ENCODE peak calls at places on chromosome 7, in eight cellular contexts. E is WTC11; Y is IMR-90; K is mammary epithelial cell; I is stomach; M is central memory CD4-positive, alpha-beta T cell; T is activated naive CD8-positive, alpha-beta T cell treated with anti-CD3 and anti-CD28 coated beads, Interleukin-2, amount 50 U/mL, for 16 hours; X is HFF-Myc. L is an unnamed sample.

GRCh38 chr7:69840248-69840647 is 242.0 kb downstream of the AUTS2 start:
- DNase-seq in E (no peak), Y (no peak), K (no peak), I (no peak), M (no peak), T (no peak), X (no peak), L (no peak)

GRCh38 chr7:1946461-1947450 is 276.7 kb downstream of the ELFN1 start:
- DNase-seq in E (no peak), Y (no peak), K (no peak), I (no peak), M (no peak), T (no peak), X (no peak), L (no peak)

GRCh38 chr7:93902777-93903423 is 3.5 kb upstream of the GNGT1 start:
- DNase-seq in E (no peak), Y (peak; percentile 75), K (no peak), I (no peak), M (no peak), T (no peak), X (no peak), L (no peak)

GRCh38 chr7:2488681-2489080 is 12.5 kb upstream of the GRIFIN start:
- DNase-seq in E (no peak), Y (no peak), K (no peak), I (no peak), M (no peak), T (no peak), X (no peak), L (no peak)

GRCh38 chr7:55477781-55478374 is 94.4 kb downstream of the VOPP1 start:
- DNase-seq in E (no peak), Y (peak; percentile 96), K (peak; percentile 76), I (no peak), M (no peak), T (no peak), X (peak; percentile 55), L (no peak)

GRCh38 chr7:142754681-142755575 is 5.7 kb downstream of the PRSS1 start:
- DNase-seq in E (no peak), Y (no peak), K (no peak), I (no peak), M (no peak), T (no peak), X (peak; percentile 39), L (no peak)

GRCh38 chr7:43906327-43907010 is at the start of gene URGCP:
- DNase-seq in E (peak; percentile 64), Y (peak; percentile 20), K (peak; percentile 30), I (peak; percentile 58), M (peak; percentile 44), T (no peak), X (no peak), L (peak; percentile 33)

GRCh38 chr7:151754142-151754590 is 122.7 kb downstream of the PRKAG2 start:
- DNase-seq in E (peak; percentile 85), Y (peak; percentile 99), K (peak; percentile 94), I (peak; percentile 80), M (no peak), T (no peak), X (peak; percentile 99), L (peak; percentile 97)

GRCh38 chr7:135584362-135585353 is 26.9 kb downstream of the NUP205 start:
- DNase-seq in E (no peak), Y (peak; percentile 62), K (peak; percentile 49), I (no peak), M (no peak), T (no peak), X (no peak), L (no peak)

L was measured in ELF-1.